ENCODE peak calls at places on chromosomes 13 and 19, in ten cellular contexts. I is tibial nerve, V is psoas muscle, M is neural progenitor cell, J is thoracic aorta, W is H1, U is tibial artery, H is mucosa of descending colon, N is colonic mucosa, A is brain microvascular endothelial cell. P is an unnamed sample. For H3K36me3, the result is how much of the 10 kb centered on the place peaks cover.

GRCh38 chr13:95814494-95814893 is 137.6 kb downstream of the DNAJC3 start:
- DNase-seq in I (no peak), V (no peak), M (no peak), J (no peak), W (no peak), U (no peak), H (no peak), N (no peak), A (no peak), P (peak)

GRCh38 chr13:53343345-53343744 is 314.7 kb downstream of the OLFM4 start:
- DNase-seq in I (no peak), V (no peak), M (peak), J (no peak), W (peak), U (no peak), H (no peak), N (no peak), A (no peak), P (no peak)

GRCh38 chr13:22937241-22937640 is 243.5 kb upstream of the SGCG start:
- DNase-seq in I (no peak), V (no peak), M (no peak), J (no peak), W (no peak), U (no peak), H (no peak), N (no peak), A (no peak), P (no peak)

GRCh38 chr13:52713894-52714293 is 25.7 kb downstream of the CNMD start:
- DNase-seq in I (peak), V (no peak), M (no peak), J (no peak), W (no peak), U (peak), H (peak), N (peak), A (no peak), P (no peak)

GRCh38 chr13:105798541-105798940 is 736.9 kb downstream of the EFNB2 start:
- DNase-seq in I (no peak), V (no peak), M (no peak), J (no peak), W (no peak), U (no peak), H (no peak), N (no peak), A (no peak), P (no peak)

GRCh38 chr13:104984296-104984818 is 1551.1 kb downstream of the EFNB2 start:
- DNase-seq in I (peak), V (peak), M (no peak), J (no peak), W (no peak), U (peak), H (peak), N (no peak), A (peak), P (no peak)

GRCh38 chr19:40584007-40584406 is 7.3 kb downstream of the SHKBP1 start:
- DNase-seq in I (no peak), V (no peak), M (no peak), J (no peak), W (no peak), U (no peak), H (no peak), N (no peak), A (peak), P (no peak)

GRCh38 chr13:107452833-107453232 is 762.5 kb downstream of the LIG4 start:
- DNase-seq in I (no peak), V (no peak), M (no peak), J (no peak), W (no peak), U (no peak), H (no peak), N (no peak), A (no peak), P (no peak)

GRCh38 chr13:40476175-40476958 is 190.1 kb downstream of the FOXO1 start:
- DNase-seq in I (no peak), V (no peak), M (no peak), J (no peak), W (no peak), U (no peak), H (no peak), N (no peak), A (peak), P (no peak)

GRCh38 chr19:51641648-51642047 is 5.0 kb downstream of the SIGLEC14 start:
- DNase-seq in I (no peak), V (no peak), M (no peak), J (no peak), W (no peak), U (no peak), H (no peak), N (no peak), A (no peak), P (no peak)

GRCh38 chr13:46552888-46553520 is at the start of gene LRCH1:
- DNase-seq in I (peak), V (peak), M (peak), J (peak), W (no peak), U (peak), H (peak), N (peak), A (peak), P (peak)

GRCh38 chr13:112733112-112733511 is 43.3 kb downstream of the ATP11A start:
- DNase-seq in I (no peak), V (no peak), M (peak), J (no peak), W (no peak), U (no peak), H (no peak), N (no peak), A (no peak), P (no peak)

GRCh38 chr13:76825415-76825814 is 60.8 kb downstream of the KCTD12 start:
- DNase-seq in I (no peak), V (no peak), M (no peak), J (no peak), W (no peak), U (no peak), H (no peak), N (no peak), A (peak), P (no peak)

GRCh38 chr13:55160911-55161310 is 1979.8 kb upstream of the PRR20A start:
- DNase-seq in I (no peak), V (no peak), M (no peak), J (no peak), W (no peak), U (no peak), H (no peak), N (no peak), A (no peak), P (no peak)

GRCh38 chr19:40682431-40682964 is 8.0 kb downstream of the NUMBL start:
- DNase-seq in I (no peak), V (no peak), M (no peak), J (no peak), W (no peak), U (no peak), H (no peak), N (no peak), A (no peak), P (no peak)

GRCh38 chr19:55638864-55639359 is 1.9 kb upstream of the ZNF580 start:
- DNase-seq in I (no peak), V (peak), M (peak), J (no peak), W (no peak), U (no peak), H (peak), N (no peak), A (no peak), P (no peak)

GRCh38 chr19:42173695-42174094 is 41.4 kb upstream of the POU2F2 start:
- DNase-seq in I (no peak), V (no peak), M (no peak), J (no peak), W (no peak), U (no peak), H (no peak), N (no peak), A (no peak), P (no peak)

GRCh38 chr19:23867895-23868294 is 46.8 kb upstream of the ZNF726 start:
- DNase-seq in I (no peak), V (no peak), M (no peak), J (no peak), W (no peak), U (no peak), H (no peak), N (no peak), A (no peak), P (no peak)

GRCh38 chr19:47225746-47226425 is 5.1 kb downstream of the BBC3 start:
- DNase-seq in I (peak), V (peak), M (peak), J (peak), W (no peak), U (peak), H (peak), N (peak), A (peak), P (peak)

GRCh38 chr13:30463820-30464495 is 1.8 kb downstream of the HMGB1 start:
- DNase-seq in I (peak), V (no peak), M (no peak), J (no peak), W (no peak), U (peak), H (peak), N (peak), A (peak), P (peak)

GRCh38 chr13:39054112-39054511 is 15.9 kb downstream of the NHLRC3 start:
- DNase-seq in I (no peak), V (no peak), M (no peak), J (no peak), W (no peak), U (no peak), H (no peak), N (no peak), A (no peak), P (no peak)
- H3K36me3 ChIP-seq in I (under half), V (under half), M (under half), J (under half), W (under half), U (under half), H (under half), N (under half), A (under half), P (under half)

DNA sequence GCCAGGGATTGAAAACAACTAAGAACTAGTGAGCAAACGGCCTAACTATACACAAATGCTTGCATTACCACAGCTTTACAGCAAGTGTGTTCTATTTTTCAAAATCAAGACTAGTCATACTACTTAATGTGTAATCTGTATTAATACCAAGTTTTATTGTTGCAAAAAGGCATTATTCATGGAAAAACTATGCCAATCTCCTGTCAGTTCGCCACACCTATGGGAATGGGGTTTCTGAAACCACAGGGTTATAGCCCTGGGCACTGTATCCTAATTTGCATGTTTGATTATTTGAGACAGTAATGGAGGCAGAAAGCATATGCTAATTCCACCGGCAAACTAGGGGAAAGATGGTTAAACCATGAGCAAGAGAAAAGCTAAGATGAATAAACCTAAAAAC is 14.3 kb downstream of the GAS6 start:
- DNase-seq in I (no peak), V (no peak), M (no peak), J (no peak), W (no peak), U (no peak), H (no peak), N (peak), A (no peak), P (no peak)
- H3K36me3 ChIP-seq in I (under half), V (under half), M (under half), J (under half), W (under half), U (under half), H (under half), N (under half), A (under half), P (under half)

GRCh38 chr19:27684293-27684692 is 1528.7 kb downstream of the UQCRFS1 start:
- DNase-seq in I (no peak), V (no peak), M (no peak), J (no peak), W (no peak), U (no peak), H (no peak), N (no peak), A (no peak), P (no peak)
- H3K36me3 ChIP-seq in I (under half), V (under half), M (under half), J (under half), W (under half), U (under half), H (under half), N (under half), A (under half), P (under half)

DNA sequence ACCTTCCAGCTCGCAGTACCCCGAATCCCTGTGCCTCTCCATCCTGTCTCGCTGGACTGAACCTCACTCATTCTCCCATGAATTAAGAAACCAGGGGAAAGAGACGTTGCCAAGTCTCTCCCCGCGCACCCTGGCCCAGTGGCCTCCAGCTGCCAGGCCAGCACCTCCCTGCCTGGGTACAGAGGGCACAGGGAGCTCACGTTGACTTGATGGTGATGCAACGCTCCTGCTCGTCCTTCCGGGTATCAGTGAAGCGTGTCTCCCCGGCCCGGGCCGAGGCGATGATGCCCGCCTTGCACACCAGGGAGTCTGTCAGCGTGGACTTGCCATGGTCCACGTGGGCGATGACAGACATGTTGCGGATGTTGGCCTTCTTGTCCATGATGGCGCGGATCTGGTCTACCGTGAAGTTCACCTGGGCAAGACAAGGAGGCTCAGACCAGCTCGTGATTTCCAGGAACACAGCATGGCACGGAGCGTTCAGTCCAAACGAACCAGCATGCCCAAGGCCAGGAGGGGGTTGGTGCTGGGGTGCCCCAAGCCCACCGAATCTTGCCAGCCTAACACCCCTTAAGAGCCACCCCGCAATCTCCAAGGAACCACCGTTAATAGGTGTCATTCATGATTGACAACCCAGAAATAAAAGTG is 1.2 kb downstream of the EEF2 start:
- DNase-seq in I (no peak), V (peak), M (no peak), J (no peak), W (no peak), U (no peak), H (peak), N (peak), A (no peak), P (peak)
- H3K36me3 ChIP-seq in I (under half), V (under half), M (under half), J (half or more), W (half or more), U (half or more), H (under half), N (under half), A (half or more), P (under half)

P was measured in small intestine.